ENCODE peak calls at places on chromosomes 13 and 19, in four cellular contexts. One of them, this sample, is unnamed.

GRCh38 chr19:2154587-2155075 is 3.3 kb upstream of the AP3D1 start:
- DNase-seq in SK-N-SH: no peak
- DNase-seq in HepG2: no peak
- DNase-seq in GM12878: no peak
- DNase-seq in this sample: no peak

GRCh38 chr19:17332677-17333581 is 1.7 kb downstream of the ANO8 start:
- DNase-seq in SK-N-SH: peak
- DNase-seq in HepG2: peak
- DNase-seq in GM12878: peak
- DNase-seq in this sample: peak

GRCh38 chr13:112679381-112679780 is 10.5 kb upstream of the ATP11A start:
- DNase-seq in SK-N-SH: no peak
- DNase-seq in HepG2: no peak
- DNase-seq in GM12878: no peak
- DNase-seq in this sample: no peak

GRCh38 chr13:35646061-35646774 is 169.7 kb upstream of the MAB21L1 start:
- DNase-seq in SK-N-SH: no peak
- DNase-seq in HepG2: no peak
- DNase-seq in GM12878: no peak
- DNase-seq in this sample: no peak

GRCh38 chr13:45349438-45349837 is 8.5 kb upstream of the TPT1 start:
- DNase-seq in SK-N-SH: no peak
- DNase-seq in HepG2: no peak
- DNase-seq in GM12878: no peak
- DNase-seq in this sample: no peak

GRCh38 chr13:105446197-105446596 is 1089.3 kb downstream of the EFNB2 start:
- DNase-seq in SK-N-SH: no peak
- DNase-seq in HepG2: no peak
- DNase-seq in GM12878: no peak
- DNase-seq in this sample: no peak

GRCh38 chr19:55368701-55369563 is 1.3 kb downstream of the IL11 start:
- DNase-seq in SK-N-SH: peak
- DNase-seq in HepG2: no peak
- DNase-seq in GM12878: no peak
- DNase-seq in this sample: no peak

GRCh38 chr13:111049791-111050538 is 65.1 kb upstream of the ARHGEF7 start:
- DNase-seq in SK-N-SH: peak
- DNase-seq in HepG2: no peak
- DNase-seq in GM12878: no peak
- DNase-seq in this sample: no peak

GRCh38 chr13:27219611-27220010 is 31.7 kb upstream of the RPL21 start:
- DNase-seq in SK-N-SH: no peak
- DNase-seq in HepG2: no peak
- DNase-seq in GM12878: no peak
- DNase-seq in this sample: no peak

GRCh38 chr19:37986048-37986750 is 79.2 kb downstream of the SIPA1L3 start:
- DNase-seq in SK-N-SH: no peak
- DNase-seq in HepG2: no peak
- DNase-seq in GM12878: no peak
- DNase-seq in this sample: no peak

GRCh38 chr19:18109731-18110671 is 12.4 kb downstream of the MAST3 start:
- DNase-seq in SK-N-SH: peak
- DNase-seq in HepG2: peak
- DNase-seq in GM12878: no peak
- DNase-seq in this sample: no peak

GRCh38 chr13:97223711-97224461 is 1.8 kb downstream of the MBNL2 start:
- DNase-seq in SK-N-SH: no peak
- DNase-seq in HepG2: peak
- DNase-seq in GM12878: no peak
- DNase-seq in this sample: peak

GRCh38 chr19:39924389-39924788 is 10.0 kb downstream of the FCGBP start:
- DNase-seq in SK-N-SH: no peak
- DNase-seq in HepG2: no peak
- DNase-seq in GM12878: no peak
- DNase-seq in this sample: no peak

GRCh38 chr19:46303702-46304397 is 7.0 kb downstream of the HIF3A start:
- DNase-seq in SK-N-SH: peak
- DNase-seq in HepG2: no peak
- DNase-seq in GM12878: no peak
- DNase-seq in this sample: peak

GRCh38 chr13:27396252-27396846 is 28.1 kb upstream of the GTF3A start:
- DNase-seq in SK-N-SH: no peak
- DNase-seq in HepG2: peak
- DNase-seq in GM12878: no peak
- DNase-seq in this sample: no peak

GRCh38 chr13:36709136-36709895 is 35.5 kb downstream of the SERTM1 start:
- DNase-seq in SK-N-SH: no peak
- DNase-seq in HepG2: no peak
- DNase-seq in GM12878: no peak
- DNase-seq in this sample: no peak

DNA sequence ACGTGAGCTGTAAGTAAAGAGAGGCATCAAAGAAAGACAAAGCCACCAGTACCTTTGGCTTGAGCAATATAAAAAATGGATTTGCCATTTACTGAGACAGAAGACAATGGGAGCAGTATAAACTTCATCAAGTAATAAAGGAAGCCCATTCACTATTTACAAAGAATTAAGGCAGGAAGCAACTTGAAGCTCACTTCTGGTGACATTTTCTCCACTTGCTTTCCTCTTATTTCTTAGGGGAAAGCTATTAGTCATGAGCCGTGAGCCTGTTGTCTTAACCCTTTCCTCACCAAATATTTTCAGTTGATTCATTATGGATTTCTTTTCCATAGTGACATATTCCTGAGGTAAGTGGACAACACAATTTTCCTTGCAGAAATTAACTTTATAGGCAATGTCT is 156.8 kb downstream of the DNAJC3 start:
- DNase-seq in SK-N-SH: no peak
- DNase-seq in HepG2: no peak
- DNase-seq in GM12878: no peak
- DNase-seq in this sample: peak
- TF ChIP-seq PBX3 in SK-N-SH: no peak
- TF ChIP-seq PBX3 in HepG2: no peak
- TF ChIP-seq PBX3 in GM12878: no peak
- TF ChIP-seq PBX3 in this sample: no peak

GRCh38 chr19:30344446-30345425 is 27.4 kb upstream of the ZNF536 start:
- DNase-seq in SK-N-SH: no peak
- DNase-seq in HepG2: no peak
- DNase-seq in GM12878: no peak
- DNase-seq in this sample: peak
- TF ChIP-seq PBX3 in SK-N-SH: no peak
- TF ChIP-seq PBX3 in HepG2: no peak
- TF ChIP-seq PBX3 in GM12878: no peak
- TF ChIP-seq PBX3 in this sample: no peak

DNA sequence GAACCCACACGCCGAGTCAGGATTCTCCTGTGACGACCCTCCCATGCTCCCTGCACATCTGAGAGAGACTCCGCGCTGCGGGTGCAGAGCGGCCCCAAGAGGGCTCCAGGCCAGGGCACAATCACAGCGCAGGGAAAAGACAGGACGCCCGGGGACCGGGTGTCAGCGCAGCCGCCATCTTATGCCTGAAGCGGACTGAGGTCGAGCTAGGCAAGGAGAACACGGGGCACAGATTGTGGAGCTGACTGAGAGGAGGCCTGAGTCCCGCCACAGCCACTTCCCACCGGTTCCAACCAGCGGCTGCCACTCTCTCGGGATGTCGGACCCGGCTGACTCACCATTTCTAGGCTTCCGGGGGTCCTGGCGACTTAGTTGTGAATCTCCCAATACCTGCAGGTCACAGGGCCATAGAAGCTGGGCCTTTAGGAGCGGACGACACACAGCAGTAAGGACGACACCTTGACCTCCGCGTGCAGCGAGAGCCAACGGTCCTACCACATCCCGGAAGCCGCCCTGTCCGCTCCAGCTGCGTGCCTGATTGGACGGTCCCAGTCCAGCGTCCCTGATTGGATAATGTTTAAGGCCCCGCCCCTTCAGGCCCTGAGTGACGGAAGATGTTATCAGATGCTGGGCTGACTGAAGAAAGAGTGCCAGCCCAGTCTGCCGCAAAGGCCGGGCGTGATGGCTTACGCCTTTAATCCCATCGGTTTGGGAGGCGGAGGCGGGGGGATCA is at the start of gene ZNF728:
- DNase-seq in SK-N-SH: peak
- DNase-seq in HepG2: no peak
- DNase-seq in GM12878: no peak
- DNase-seq in this sample: no peak
- TF ChIP-seq PBX3 in SK-N-SH: no peak
- TF ChIP-seq PBX3 in HepG2: no peak
- TF ChIP-seq PBX3 in GM12878: no peak
- TF ChIP-seq PBX3 in this sample: no peak

DNA sequence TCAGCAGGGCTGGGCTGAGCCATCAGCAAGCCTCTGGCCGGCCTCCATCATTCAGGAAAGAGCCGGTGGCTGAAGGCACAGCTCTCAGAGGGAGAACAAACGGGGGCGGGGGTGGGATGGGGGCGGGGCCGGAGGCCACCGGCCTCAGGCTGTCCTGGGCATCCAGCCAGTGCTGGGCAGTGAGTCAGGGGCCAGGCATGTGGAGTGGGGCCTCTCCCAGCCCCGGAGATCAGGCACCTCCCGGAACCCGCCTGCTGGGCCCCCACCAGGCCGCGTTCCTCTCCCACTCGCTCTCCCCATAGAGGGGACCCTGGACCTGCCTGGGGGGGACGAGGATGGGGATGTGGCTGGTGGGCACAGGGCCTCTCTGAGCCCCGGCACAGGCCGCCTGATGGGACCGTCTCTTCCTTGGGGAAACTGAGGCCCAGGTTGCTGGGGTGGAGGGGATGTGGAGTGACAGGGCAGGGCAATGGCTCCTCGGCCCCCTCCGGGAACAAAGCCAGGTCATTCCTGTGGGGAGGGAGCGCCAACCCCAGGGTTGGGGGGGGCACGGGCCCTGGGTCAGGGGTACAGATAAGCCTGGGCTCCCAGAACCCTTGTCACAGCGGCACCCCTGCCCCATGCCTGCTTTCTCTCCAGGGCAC is 12.9 kb downstream of the SPC24 start:
- DNase-seq in SK-N-SH: peak
- DNase-seq in HepG2: peak
- DNase-seq in GM12878: no peak
- DNase-seq in this sample: peak
- TF ChIP-seq PBX3 in SK-N-SH: peak
- TF ChIP-seq PBX3 in HepG2: no peak
- TF ChIP-seq PBX3 in GM12878: no peak
- TF ChIP-seq PBX3 in this sample: no peak